ENCODE peak calls at places on chromosomes 2 and 18, in six cellular contexts. X, Z, W, S, A and P are unnamed samples.

GRCh38 chr2:218902427-218902826 is 21.8 kb downstream of the WNT10A start:
- DNase-seq in X (no peak), Z (no peak), W (no peak), S (no peak), A (no peak), P (no peak)

GRCh38 chr2:174607989-174608865 is 10.6 kb upstream of the WIPF1 start:
- DNase-seq in X (peak; percentile 40), Z (no peak), W (no peak), S (no peak), A (no peak), P (peak; percentile 74)

GRCh38 chr2:240200230-240201051 is 60.0 kb upstream of the OTOS start:
- DNase-seq in X (no peak), Z (no peak), W (peak; percentile 66), S (peak; percentile 64), A (no peak), P (no peak)

GRCh38 chr2:215529271-215529670 is 93.4 kb upstream of the FN1 start:
- DNase-seq in X (no peak), Z (no peak), W (peak; percentile 87), S (no peak), A (peak; percentile 87), P (no peak)

GRCh38 chr2:776517-776916 is 99.3 kb upstream of the TMEM18 start:
- DNase-seq in X (no peak), Z (no peak), W (no peak), S (no peak), A (no peak), P (no peak)

GRCh38 chr2:85743304-85743978 is 10.3 kb upstream of the ATOH8 start:
- DNase-seq in X (no peak), Z (no peak), W (peak; percentile 66), S (peak; percentile 56), A (peak; percentile 73), P (peak; percentile 11)

GRCh38 chr18:26722582-26722931 is 142.9 kb downstream of the AQP4 start:
- DNase-seq in X (no peak), Z (no peak), W (no peak), S (no peak), A (no peak), P (no peak)

GRCh38 chr2:97714084-97714949 is 941 bp downstream of the ZAP70 start:
- DNase-seq in X (no peak), Z (no peak), W (no peak), S (peak; percentile 58), A (no peak), P (peak; percentile 62)

GRCh38 chr2:70523996-70524965 is 29.3 kb downstream of the TGFA start:
- DNase-seq in X (no peak), Z (no peak), W (peak; percentile 82), S (peak; percentile 87), A (peak; percentile 23), P (peak; percentile 63)

GRCh38 chr2:230746213-230746612 is 33.6 kb downstream of the CAB39 start:
- DNase-seq in X (no peak), Z (no peak), W (no peak), S (no peak), A (no peak), P (no peak)

GRCh38 chr2:18829331-18829902 is 240.0 kb upstream of the NT5C1B start:
- DNase-seq in X (no peak), Z (no peak), W (peak; percentile 43), S (no peak), A (peak; percentile 69), P (no peak)

GRCh38 chr2:233832869-233833812 is 21.2 kb downstream of the HJURP start:
- DNase-seq in X (peak; percentile 41), Z (peak; percentile 26), W (peak; percentile 89), S (peak; percentile 62), A (peak; percentile 71), P (no peak)
- TF ChIP-seq CTCF in X (peak; percentile 11), Z (no peak), W (peak; percentile 59), S (no peak), A (peak; percentile 40), P (no peak)

DNA sequence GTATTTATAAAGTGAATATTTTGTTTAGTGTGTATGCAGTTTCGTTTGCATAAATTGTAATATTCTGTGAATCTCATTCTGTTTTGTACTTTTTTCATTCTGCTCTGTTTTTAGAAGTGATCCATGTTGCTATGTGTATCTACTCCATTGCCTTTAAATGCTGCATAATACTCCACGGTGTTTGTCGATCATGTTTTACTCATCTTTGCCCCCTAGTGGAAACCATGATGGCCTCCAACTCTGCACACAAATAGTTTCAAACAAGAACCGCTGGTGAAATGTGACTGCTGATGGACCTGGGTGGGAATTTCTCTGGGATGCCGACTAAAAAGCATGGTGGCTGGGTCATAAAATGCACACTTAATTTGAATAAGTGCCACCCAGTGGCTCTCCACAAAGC is 32.0 kb upstream of the SKOR2 start:
- DNase-seq in X (no peak), Z (peak; percentile 15), W (peak; percentile 31), S (no peak), A (peak; percentile 54), P (no peak)
- TF ChIP-seq CTCF in X (no peak), Z (peak; percentile 66), W (peak; percentile 50), S (peak; percentile 37), A (peak; percentile 72), P (peak; percentile 45)

DNA sequence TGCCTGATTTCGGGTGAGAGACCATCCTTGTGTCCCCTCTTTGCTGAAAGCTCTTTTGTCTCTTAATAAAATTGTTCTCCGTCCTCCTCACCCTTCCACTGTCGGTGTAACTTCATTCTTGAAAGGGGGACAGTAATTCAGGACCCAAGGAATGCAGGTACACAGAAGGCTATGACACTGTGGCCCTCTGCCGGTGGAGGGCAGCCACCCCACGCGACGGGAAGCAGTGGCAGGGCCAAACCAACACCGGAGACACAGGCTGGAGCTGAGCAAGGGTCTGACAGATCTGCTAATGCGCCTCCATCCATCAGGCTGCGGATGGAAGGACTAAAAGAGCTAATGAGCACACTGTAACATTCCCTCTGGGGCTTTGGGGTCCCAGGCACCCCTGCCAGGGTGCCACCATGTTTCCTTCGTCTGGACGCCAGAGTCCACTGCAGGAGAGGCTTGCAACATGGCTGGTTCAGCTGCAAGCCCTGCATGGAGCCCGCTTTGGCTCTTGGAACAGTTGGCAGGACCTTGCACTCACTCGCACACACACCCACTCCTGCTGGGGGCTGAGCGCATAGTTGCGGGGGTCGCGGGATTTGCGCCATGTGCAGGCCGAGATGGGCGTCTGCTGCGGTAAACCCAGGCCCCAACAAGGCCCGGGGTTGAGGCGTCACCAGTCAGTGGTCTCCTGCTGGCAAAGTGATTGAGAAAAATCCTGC is 544.1 kb upstream of the CDH7 start:
- DNase-seq in X (no peak), Z (peak; percentile 32), W (no peak), S (no peak), A (no peak), P (no peak)
- TF ChIP-seq CTCF in X (no peak), Z (no peak), W (no peak), S (no peak), A (no peak), P (no peak)

GRCh38 chr2:69156624-69157023 is 143.6 kb downstream of the ANTXR1 start:
- DNase-seq in X (no peak), Z (no peak), W (no peak), S (no peak), A (no peak), P (no peak)

GRCh38 chr2:69163109-69163508 is 150.1 kb downstream of the ANTXR1 start:
- DNase-seq in X (no peak), Z (no peak), W (peak; percentile 94), S (no peak), A (peak; percentile 81), P (no peak)

GRCh38 chr2:69157441-69157840 is 144.5 kb downstream of the ANTXR1 start:
- DNase-seq in X (no peak), Z (no peak), W (no peak), S (no peak), A (no peak), P (no peak)

GRCh38 chr2:69162121-69162520 is 149.1 kb downstream of the ANTXR1 start:
- DNase-seq in X (no peak), Z (no peak), W (no peak), S (no peak), A (no peak), P (no peak)

DNA sequence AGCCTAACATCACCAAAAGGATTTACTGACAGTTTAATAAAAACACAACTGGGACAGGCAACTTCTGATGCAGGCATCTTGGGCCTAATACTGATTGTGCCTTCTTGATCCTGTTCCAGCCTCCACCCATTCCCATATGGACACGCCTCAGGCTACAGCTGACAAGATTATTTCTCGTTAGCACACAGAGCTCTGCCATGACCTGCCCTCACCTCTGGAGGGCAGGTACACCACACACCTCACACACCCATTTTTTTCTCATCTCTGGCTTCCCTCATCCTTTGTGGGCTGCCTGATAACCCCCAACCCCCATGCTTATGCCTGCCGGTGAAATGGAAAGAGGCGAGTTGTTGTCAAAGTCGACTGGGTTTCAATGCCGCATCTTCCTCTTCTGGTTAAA is 147.0 kb downstream of the ANTXR1 start:
- DNase-seq in X (no peak), Z (no peak), W (no peak), S (no peak), A (peak; percentile 13), P (no peak)
- TF ChIP-seq CTCF in X (no peak), Z (no peak), W (no peak), S (no peak), A (no peak), P (no peak)

GRCh38 chr18:70413455-70413854 is 124.6 kb downstream of the SOCS6 start:
- DNase-seq in X (no peak), Z (no peak), W (no peak), S (no peak), A (no peak), P (no peak)

GRCh38 chr18:70414315-70414714 is 125.5 kb downstream of the SOCS6 start:
- DNase-seq in X (no peak), Z (no peak), W (peak; percentile 24), S (no peak), A (no peak), P (no peak)

GRCh38 chr18:70415823-70416488 is 127.1 kb downstream of the SOCS6 start:
- DNase-seq in X (no peak), Z (no peak), W (no peak), S (no peak), A (peak; percentile 55), P (no peak)

GRCh38 chr18:70411307-70411706 is 122.5 kb downstream of the SOCS6 start:
- DNase-seq in X (no peak), Z (no peak), W (no peak), S (no peak), A (no peak), P (no peak)

DNA sequence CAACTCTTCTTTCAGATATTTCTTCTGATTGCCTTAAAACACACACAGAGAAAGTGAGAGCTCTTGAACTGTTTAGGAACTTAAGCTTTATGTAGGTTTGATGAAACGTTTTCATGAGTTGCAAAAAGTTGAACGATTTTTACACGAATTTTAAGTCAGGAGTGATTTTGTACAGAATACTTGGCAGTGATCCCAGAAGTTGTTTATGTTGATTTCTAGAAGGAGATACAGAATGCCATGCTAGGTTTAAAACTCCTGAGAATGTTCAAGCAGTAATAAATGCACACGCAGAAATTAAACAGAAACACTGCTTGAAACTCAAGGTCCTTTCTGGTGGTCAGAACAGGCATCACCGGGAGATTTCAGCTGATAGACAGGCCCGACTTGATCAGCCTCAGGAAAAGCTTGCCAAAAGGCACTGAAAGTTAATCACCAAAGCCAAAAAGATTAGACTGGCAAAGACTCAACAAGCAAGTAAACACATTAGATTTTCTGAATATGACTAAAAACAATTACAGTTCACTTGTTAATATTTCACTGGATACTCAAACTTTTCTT is 123.1 kb downstream of the SOCS6 start:
- DNase-seq in X (no peak), Z (no peak), W (peak; percentile 45), S (no peak), A (no peak), P (no peak)
- TF ChIP-seq CTCF in X (no peak), Z (no peak), W (no peak), S (no peak), A (no peak), P (no peak)